ENCODE peak calls at places on chromosomes 7 and 10, in ten cellular contexts. L, X, U, P, K, W, H, R, A and F are unnamed samples.
A peak's percentile ranks its signal among the peaks of the same experiment; 100 is the strongest.

GRCh38 chr7:140153666-140154161 is 23.1 kb downstream of the KDM7A start:
- DNase-seq in L (no peak), X (no peak), U (no peak), P (no peak), K (no peak), W (no peak), H (no peak), R (no peak), A (no peak), F (no peak)

GRCh38 chr7:4102231-4102841 is 579.8 kb upstream of the FOXK1 start:
- DNase-seq in L (no peak), X (no peak), U (no peak), P (no peak), K (no peak), W (no peak), H (no peak), R (no peak), A (no peak), F (no peak)

GRCh38 chr10:91643700-91644099 is 10.8 kb upstream of the PPP1R3C start:
- DNase-seq in L (peak; percentile 21), X (no peak), U (no peak), P (no peak), K (peak; percentile 66), W (peak; percentile 20), H (no peak), R (no peak), A (no peak), F (no peak)

GRCh38 chr10:35639651-35640311 is 2.3 kb downstream of the FZD8 start:
- DNase-seq in L (peak; percentile 36), X (no peak), U (peak; percentile 34), P (peak; percentile 78), K (peak; percentile 70), W (no peak), H (peak; percentile 14), R (peak; percentile 62), A (peak; percentile 19), F (peak; percentile 29)

GRCh38 chr10:46560381-46560780 is 3.9 kb upstream of the GPRIN2 start:
- DNase-seq in L (no peak), X (no peak), U (peak; percentile 10), P (no peak), K (no peak), W (no peak), H (peak; percentile 6), R (peak; percentile 43), A (no peak), F (no peak)

GRCh38 chr10:122480146-122480833 is 18.9 kb downstream of the HTRA1 start:
- DNase-seq in L (no peak), X (no peak), U (no peak), P (no peak), K (no peak), W (no peak), H (no peak), R (no peak), A (no peak), F (no peak)

GRCh38 chr10:110780704-110781103 is 91.0 kb upstream of the PDCD4 start:
- DNase-seq in L (no peak), X (no peak), U (no peak), P (no peak), K (no peak), W (no peak), H (no peak), R (no peak), A (peak; percentile 55), F (no peak)

GRCh38 chr10:69439350-69439739 is 11.9 kb upstream of the TSPAN15 start:
- DNase-seq in L (no peak), X (no peak), U (peak; percentile 32), P (peak; percentile 84), K (no peak), W (peak; percentile 80), H (peak; percentile 68), R (no peak), A (no peak), F (no peak)

GRCh38 chr10:46240684-46241565 is 45.9 kb upstream of the ANTXRL start:
- DNase-seq in L (no peak), X (no peak), U (no peak), P (no peak), K (no peak), W (no peak), H (no peak), R (no peak), A (no peak), F (no peak)

GRCh38 chr7:15555385-15555859 is 6.4 kb downstream of the AGMO start:
- DNase-seq in L (peak; percentile 33), X (no peak), U (no peak), P (no peak), K (no peak), W (no peak), H (no peak), R (no peak), A (no peak), F (no peak)

GRCh38 chr10:35025916-35026315 is 64.2 kb downstream of the CUL2 start:
- DNase-seq in L (peak; percentile 43), X (no peak), U (no peak), P (no peak), K (no peak), W (no peak), H (no peak), R (no peak), A (no peak), F (peak; percentile 63)

GRCh38 chr7:158407581-158408331 is 179.9 kb downstream of the PTPRN2 start:
- DNase-seq in L (peak; percentile 56), X (peak; percentile 34), U (no peak), P (no peak), K (peak; percentile 66), W (peak; percentile 5), H (no peak), R (no peak), A (no peak), F (peak; percentile 3)

GRCh38 chr10:73406863-73407262 is 7.0 kb downstream of the ANXA7 start:
- DNase-seq in L (peak; percentile 23), X (no peak), U (no peak), P (peak; percentile 64), K (no peak), W (no peak), H (no peak), R (no peak), A (no peak), F (peak; percentile 6)

GRCh38 chr7:130683026-130683425 is 3.3 kb downstream of the TSGA13 start:
- DNase-seq in L (no peak), X (no peak), U (no peak), P (no peak), K (no peak), W (no peak), H (no peak), R (no peak), A (no peak), F (peak; percentile 11)

GRCh38 chr10:83104616-83105015 is 1034.7 kb upstream of the GHITM start:
- DNase-seq in L (no peak), X (no peak), U (no peak), P (no peak), K (no peak), W (no peak), H (no peak), R (no peak), A (no peak), F (no peak)

GRCh38 chr7:134625571-134625970 is 21.1 kb upstream of the BPGM start:
- DNase-seq in L (peak; percentile 26), X (no peak), U (no peak), P (no peak), K (no peak), W (no peak), H (no peak), R (no peak), A (no peak), F (peak; percentile 83)

GRCh38 chr7:102426268-102427031 is 6.9 kb upstream of the ORAI2 start:
- DNase-seq in L (no peak), X (no peak), U (no peak), P (no peak), K (no peak), W (no peak), H (peak; percentile 72), R (peak; percentile 71), A (no peak), F (no peak)

GRCh38 chr7:27149817-27150567 is 2.4 kb downstream of the HOXA3 start:
- DNase-seq in L (no peak), X (no peak), U (peak; percentile 11), P (peak; percentile 74), K (no peak), W (no peak), H (peak; percentile 40), R (peak; percentile 41), A (no peak), F (no peak)
- H3K27ac ChIP-seq in L (no peak overlapping the region), X (peak overlapping the region; percentile 90), U (no peak overlapping the region), P (peak overlapping the region; percentile 98), K (no peak overlapping the region), W (no peak overlapping the region), H (peak overlapping the region; percentile 98), R (peak overlapping the region; percentile 89), A (no peak overlapping the region), F (no peak overlapping the region)

DNA sequence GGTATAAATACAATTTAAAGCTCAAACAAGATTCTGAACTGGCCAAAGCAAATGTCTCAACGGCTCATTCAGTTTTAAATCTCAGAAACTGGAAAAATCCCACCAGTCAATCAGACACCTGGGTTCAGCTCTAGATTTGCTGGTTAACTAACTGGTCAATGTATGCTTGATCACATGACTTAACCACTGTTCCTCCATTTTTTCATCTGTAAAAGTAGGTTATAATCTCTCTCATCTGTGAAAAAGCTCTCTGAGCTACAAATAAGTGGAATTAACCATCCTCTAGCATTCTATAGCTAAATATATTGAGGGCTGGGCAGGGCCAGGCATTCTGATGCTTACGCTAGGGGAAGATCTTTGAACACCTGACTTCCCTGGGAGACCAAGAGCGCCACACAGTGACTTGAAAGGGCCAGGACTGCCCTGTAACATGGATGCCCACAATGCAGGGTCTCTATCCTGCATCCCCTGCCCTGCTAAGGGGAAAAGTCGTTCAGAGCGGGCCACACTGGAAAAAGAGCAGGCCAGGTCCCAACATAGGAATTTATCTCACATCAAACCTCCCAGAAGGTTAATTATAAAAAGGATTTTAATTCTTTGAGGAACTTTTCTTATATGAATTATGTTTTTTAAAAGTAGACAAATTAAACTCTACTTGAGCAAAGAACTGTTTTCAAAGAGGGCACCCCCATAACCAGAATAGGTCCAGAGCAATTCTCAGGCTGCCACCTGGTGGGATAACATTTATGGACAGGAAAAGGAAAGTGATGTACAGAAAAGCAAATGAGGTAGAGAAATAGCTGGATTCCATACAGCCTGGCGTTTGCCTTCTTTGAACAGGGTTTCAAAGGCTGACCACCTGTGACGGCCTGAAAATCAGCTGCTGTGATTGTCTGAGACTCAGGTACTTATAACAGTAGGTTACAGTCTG is 1.8 kb downstream of the RP9 start:
- DNase-seq in L (peak; percentile 69), X (peak; percentile 18), U (no peak), P (no peak), K (peak; percentile 90), W (peak; percentile 23), H (peak; percentile 32), R (no peak), A (no peak), F (peak; percentile 22)
- TF ChIP-seq CTCF in L (peak; percentile 60), X (peak; percentile 72), U (no peak), P (peak; percentile 43), K (peak; percentile 71), W (peak; percentile 65), H (peak; percentile 12), R (peak; percentile 52), A (peak; percentile 65), F (peak; percentile 31)

GRCh38 chr10:80196270-80196949 is 8.9 kb downstream of the ANXA11 start:
- DNase-seq in L (no peak), X (no peak), U (peak; percentile 90), P (peak; percentile 95), K (no peak), W (peak; percentile 92), H (peak; percentile 90), R (peak; percentile 82), A (no peak), F (peak; percentile 59)
- H3K4me3 ChIP-seq in L (no peak overlapping the region), X (peak overlapping the region; percentile 13), U (no peak overlapping the region), P (peak overlapping the region; percentile 24), K (no peak overlapping the region), W (peak overlapping the region; percentile 25), H (peak overlapping the region; percentile 10), R (no peak overlapping the region), A (peak overlapping the region; percentile 20), F (no peak overlapping the region)

GRCh38 chr10:124689911-124690498 is 54.2 kb downstream of the FAM53B start:
- DNase-seq in L (no peak), X (no peak), U (no peak), P (no peak), K (no peak), W (no peak), H (no peak), R (no peak), A (no peak), F (no peak)
- H3K27ac ChIP-seq in L (no peak overlapping the region), X (no peak overlapping the region), U (no peak overlapping the region), P (peak overlapping the region; percentile 66), K (no peak overlapping the region), W (no peak overlapping the region), H (no peak overlapping the region), R (no peak overlapping the region), A (peak overlapping the region; percentile 90), F (no peak overlapping the region)